ENCODE peak calls at places on chromosome 18, in nine cellular contexts. One of them, this sample, is unnamed. For H3K9me3, the result is how much of the 10 kb centered on the place peaks cover.

GRCh38 chr18:22505136-22505535 is 87.4 kb upstream of the CTAGE1 start:
- DNase-seq in OCI-LY7: no peak
- DNase-seq in CD4-positive, alpha-beta T cell: no peak
- DNase-seq in K562: no peak
- DNase-seq in naive thymus-derived CD4-positive, alpha-beta T cell: no peak
- DNase-seq in prostate gland: no peak
- DNase-seq in iPS DF 6.9: no peak
- DNase-seq in adipocyte: peak
- DNase-seq in cardiac muscle cell: no peak
- DNase-seq in this sample: no peak

GRCh38 chr18:57029761-57030160 is 117.1 kb upstream of the BOD1L2 start:
- DNase-seq in prostate gland: no peak
- DNase-seq in CD4-positive, alpha-beta T cell: no peak
- DNase-seq in K562: no peak
- DNase-seq in OCI-LY7: no peak
- DNase-seq in naive thymus-derived CD4-positive, alpha-beta T cell: no peak
- DNase-seq in cardiac muscle cell: no peak
- DNase-seq in adipocyte: no peak
- DNase-seq in iPS DF 6.9: peak
- DNase-seq in this sample: no peak

GRCh38 chr18:24991661-24992060 is 360.3 kb downstream of the ZNF521 start:
- DNase-seq in prostate gland: no peak
- DNase-seq in naive thymus-derived CD4-positive, alpha-beta T cell: no peak
- DNase-seq in OCI-LY7: no peak
- DNase-seq in adipocyte: no peak
- DNase-seq in cardiac muscle cell: no peak
- DNase-seq in iPS DF 6.9: no peak
- DNase-seq in CD4-positive, alpha-beta T cell: no peak
- DNase-seq in K562: no peak
- DNase-seq in this sample: no peak

GRCh38 chr18:11495441-11495840 is 114.0 kb upstream of the SLC35G4 start:
- DNase-seq in cardiac muscle cell: no peak
- DNase-seq in iPS DF 6.9: no peak
- DNase-seq in OCI-LY7: no peak
- DNase-seq in adipocyte: no peak
- DNase-seq in prostate gland: no peak
- DNase-seq in naive thymus-derived CD4-positive, alpha-beta T cell: no peak
- DNase-seq in CD4-positive, alpha-beta T cell: no peak
- DNase-seq in K562: no peak
- DNase-seq in this sample: no peak

GRCh38 chr18:13389491-13390131 is 171.1 kb downstream of the LDLRAD4 start:
- DNase-seq in cardiac muscle cell: no peak
- DNase-seq in prostate gland: no peak
- DNase-seq in adipocyte: no peak
- DNase-seq in K562: no peak
- DNase-seq in OCI-LY7: no peak
- DNase-seq in CD4-positive, alpha-beta T cell: no peak
- DNase-seq in iPS DF 6.9: no peak
- DNase-seq in naive thymus-derived CD4-positive, alpha-beta T cell: no peak
- DNase-seq in this sample: no peak

GRCh38 chr18:48834421-48835011 is 116.2 kb downstream of the SMAD7 start:
- DNase-seq in prostate gland: no peak
- DNase-seq in K562: no peak
- DNase-seq in cardiac muscle cell: no peak
- DNase-seq in CD4-positive, alpha-beta T cell: peak
- DNase-seq in OCI-LY7: peak
- DNase-seq in adipocyte: peak
- DNase-seq in naive thymus-derived CD4-positive, alpha-beta T cell: peak
- DNase-seq in iPS DF 6.9: no peak
- DNase-seq in this sample: peak

GRCh38 chr18:30439174-30439573 is 603.4 kb downstream of the DSC3 start:
- DNase-seq in iPS DF 6.9: no peak
- DNase-seq in prostate gland: no peak
- DNase-seq in naive thymus-derived CD4-positive, alpha-beta T cell: no peak
- DNase-seq in OCI-LY7: no peak
- DNase-seq in adipocyte: no peak
- DNase-seq in cardiac muscle cell: no peak
- DNase-seq in CD4-positive, alpha-beta T cell: no peak
- DNase-seq in K562: peak
- DNase-seq in this sample: no peak

GRCh38 chr18:37741012-37741586 is 175.5 kb upstream of the CELF4 start:
- DNase-seq in naive thymus-derived CD4-positive, alpha-beta T cell: no peak
- DNase-seq in prostate gland: no peak
- DNase-seq in adipocyte: no peak
- DNase-seq in OCI-LY7: no peak
- DNase-seq in cardiac muscle cell: no peak
- DNase-seq in iPS DF 6.9: no peak
- DNase-seq in CD4-positive, alpha-beta T cell: no peak
- DNase-seq in K562: no peak
- DNase-seq in this sample: no peak

GRCh38 chr18:21998531-21998930 is 170.9 kb upstream of the GATA6 start:
- DNase-seq in cardiac muscle cell: peak
- DNase-seq in adipocyte: no peak
- DNase-seq in CD4-positive, alpha-beta T cell: no peak
- DNase-seq in OCI-LY7: no peak
- DNase-seq in K562: no peak
- DNase-seq in prostate gland: no peak
- DNase-seq in iPS DF 6.9: no peak
- DNase-seq in naive thymus-derived CD4-positive, alpha-beta T cell: no peak
- DNase-seq in this sample: no peak

GRCh38 chr18:24112464-24112863 is 26.4 kb upstream of the CABYR start:
- DNase-seq in prostate gland: no peak
- DNase-seq in naive thymus-derived CD4-positive, alpha-beta T cell: no peak
- DNase-seq in CD4-positive, alpha-beta T cell: no peak
- DNase-seq in adipocyte: no peak
- DNase-seq in K562: no peak
- DNase-seq in OCI-LY7: no peak
- DNase-seq in cardiac muscle cell: no peak
- DNase-seq in iPS DF 6.9: no peak
- DNase-seq in this sample: no peak

GRCh38 chr18:468841-469796 is 31.4 kb downstream of the COLEC12 start:
- DNase-seq in iPS DF 6.9: no peak
- DNase-seq in cardiac muscle cell: no peak
- DNase-seq in naive thymus-derived CD4-positive, alpha-beta T cell: no peak
- DNase-seq in prostate gland: no peak
- DNase-seq in K562: no peak
- DNase-seq in adipocyte: no peak
- DNase-seq in CD4-positive, alpha-beta T cell: no peak
- DNase-seq in OCI-LY7: peak
- DNase-seq in this sample: no peak

GRCh38 chr18:55706893-55707292 is 118.9 kb upstream of the TCF4 start:
- DNase-seq in prostate gland: no peak
- DNase-seq in cardiac muscle cell: no peak
- DNase-seq in CD4-positive, alpha-beta T cell: no peak
- DNase-seq in naive thymus-derived CD4-positive, alpha-beta T cell: no peak
- DNase-seq in adipocyte: peak
- DNase-seq in K562: no peak
- DNase-seq in iPS DF 6.9: no peak
- DNase-seq in OCI-LY7: no peak
- DNase-seq in this sample: no peak

GRCh38 chr18:2293109-2293839 is 278.0 kb downstream of the METTL4 start:
- DNase-seq in K562: no peak
- DNase-seq in prostate gland: no peak
- DNase-seq in adipocyte: no peak
- DNase-seq in cardiac muscle cell: no peak
- DNase-seq in iPS DF 6.9: no peak
- DNase-seq in CD4-positive, alpha-beta T cell: no peak
- DNase-seq in naive thymus-derived CD4-positive, alpha-beta T cell: no peak
- DNase-seq in OCI-LY7: peak
- DNase-seq in this sample: no peak

GRCh38 chr18:22170421-22171262 is 1.3 kb downstream of the GATA6 start:
- DNase-seq in OCI-LY7: no peak
- DNase-seq in CD4-positive, alpha-beta T cell: no peak
- DNase-seq in iPS DF 6.9: no peak
- DNase-seq in adipocyte: peak
- DNase-seq in cardiac muscle cell: peak
- DNase-seq in prostate gland: peak
- DNase-seq in naive thymus-derived CD4-positive, alpha-beta T cell: no peak
- DNase-seq in K562: no peak
- DNase-seq in this sample: no peak

GRCh38 chr18:47063070-47063469 is 27.6 kb upstream of the ELOA2 start:
- DNase-seq in cardiac muscle cell: no peak
- DNase-seq in naive thymus-derived CD4-positive, alpha-beta T cell: no peak
- DNase-seq in CD4-positive, alpha-beta T cell: no peak
- DNase-seq in OCI-LY7: no peak
- DNase-seq in iPS DF 6.9: no peak
- DNase-seq in K562: no peak
- DNase-seq in prostate gland: no peak
- DNase-seq in adipocyte: no peak
- DNase-seq in this sample: no peak

GRCh38 chr18:32831781-32832180 is 59.0 kb upstream of the KLHL14 start:
- DNase-seq in CD4-positive, alpha-beta T cell: no peak
- DNase-seq in naive thymus-derived CD4-positive, alpha-beta T cell: no peak
- DNase-seq in cardiac muscle cell: no peak
- DNase-seq in prostate gland: no peak
- DNase-seq in iPS DF 6.9: no peak
- DNase-seq in OCI-LY7: no peak
- DNase-seq in K562: no peak
- DNase-seq in adipocyte: no peak
- DNase-seq in this sample: no peak

GRCh38 chr18:9042766-9043481 is 59.6 kb upstream of the NDUFV2 start:
- DNase-seq in K562: no peak
- DNase-seq in adipocyte: no peak
- DNase-seq in prostate gland: no peak
- DNase-seq in naive thymus-derived CD4-positive, alpha-beta T cell: no peak
- DNase-seq in OCI-LY7: no peak
- DNase-seq in iPS DF 6.9: no peak
- DNase-seq in CD4-positive, alpha-beta T cell: no peak
- DNase-seq in cardiac muscle cell: no peak
- DNase-seq in this sample: no peak

GRCh38 chr18:69282371-69282770 is 118.3 kb upstream of the DOK6 start:
- DNase-seq in OCI-LY7: no peak
- DNase-seq in K562: no peak
- DNase-seq in adipocyte: no peak
- DNase-seq in iPS DF 6.9: no peak
- DNase-seq in naive thymus-derived CD4-positive, alpha-beta T cell: no peak
- DNase-seq in cardiac muscle cell: no peak
- DNase-seq in CD4-positive, alpha-beta T cell: no peak
- DNase-seq in prostate gland: no peak
- DNase-seq in this sample: no peak

GRCh38 chr18:40937386-40937785 is 1017.6 kb upstream of the PIK3C3 start:
- DNase-seq in adipocyte: no peak
- DNase-seq in naive thymus-derived CD4-positive, alpha-beta T cell: no peak
- DNase-seq in CD4-positive, alpha-beta T cell: no peak
- DNase-seq in prostate gland: no peak
- DNase-seq in cardiac muscle cell: no peak
- DNase-seq in iPS DF 6.9: no peak
- DNase-seq in OCI-LY7: no peak
- DNase-seq in K562: peak
- DNase-seq in this sample: no peak

GRCh38 chr18:53639696-53640095 is 584.8 kb downstream of the MBD2 start:
- DNase-seq in cardiac muscle cell: peak
- DNase-seq in iPS DF 6.9: no peak
- DNase-seq in prostate gland: no peak
- DNase-seq in adipocyte: no peak
- DNase-seq in naive thymus-derived CD4-positive, alpha-beta T cell: no peak
- DNase-seq in K562: no peak
- DNase-seq in CD4-positive, alpha-beta T cell: no peak
- DNase-seq in OCI-LY7: no peak
- DNase-seq in this sample: no peak

GRCh38 chr18:39701071-39701783 is 2135.6 kb upstream of the CELF4 start:
- DNase-seq in CD4-positive, alpha-beta T cell: no peak
- DNase-seq in OCI-LY7: no peak
- DNase-seq in naive thymus-derived CD4-positive, alpha-beta T cell: no peak
- DNase-seq in iPS DF 6.9: no peak
- DNase-seq in adipocyte: no peak
- DNase-seq in prostate gland: no peak
- DNase-seq in K562: no peak
- DNase-seq in cardiac muscle cell: no peak
- DNase-seq in this sample: no peak

GRCh38 chr18:12308386-12309100 is 502 bp downstream of the TUBB6 start:
- DNase-seq in cardiac muscle cell: peak
- DNase-seq in iPS DF 6.9: no peak
- DNase-seq in prostate gland: peak
- DNase-seq in CD4-positive, alpha-beta T cell: no peak
- DNase-seq in naive thymus-derived CD4-positive, alpha-beta T cell: peak
- DNase-seq in OCI-LY7: no peak
- DNase-seq in K562: peak
- DNase-seq in adipocyte: peak
- DNase-seq in this sample: no peak

DNA sequence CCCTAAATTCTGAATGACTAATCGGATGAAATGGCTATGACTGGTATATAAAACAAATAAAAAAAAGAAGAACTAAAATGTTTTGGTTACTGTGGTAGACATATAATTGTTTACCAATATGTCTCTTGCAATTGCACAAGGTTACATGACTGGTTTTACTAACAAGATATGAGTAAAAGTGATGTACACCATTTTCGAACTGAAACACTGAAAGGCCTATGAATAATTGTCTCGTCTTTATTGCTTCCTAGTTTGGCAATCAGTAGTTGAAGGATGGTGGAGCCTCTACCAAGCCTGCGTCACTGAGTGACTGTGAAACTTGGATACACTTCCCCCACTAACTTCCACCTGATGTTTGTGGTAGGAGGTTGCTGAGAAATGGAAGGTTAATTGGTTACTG is 16.5 kb downstream of the CDH19 start:
- DNase-seq in K562: no peak
- DNase-seq in cardiac muscle cell: no peak
- DNase-seq in adipocyte: no peak
- DNase-seq in CD4-positive, alpha-beta T cell: no peak
- DNase-seq in OCI-LY7: no peak
- DNase-seq in naive thymus-derived CD4-positive, alpha-beta T cell: no peak
- DNase-seq in iPS DF 6.9: no peak
- DNase-seq in prostate gland: no peak
- DNase-seq in this sample: no peak
- H3K9me3 ChIP-seq in K562: under half
- H3K9me3 ChIP-seq in cardiac muscle cell: under half
- H3K9me3 ChIP-seq in adipocyte: under half
- H3K9me3 ChIP-seq in CD4-positive, alpha-beta T cell: under half
- H3K9me3 ChIP-seq in OCI-LY7: under half
- H3K9me3 ChIP-seq in naive thymus-derived CD4-positive, alpha-beta T cell: under half
- H3K9me3 ChIP-seq in iPS DF 6.9: under half
- H3K9me3 ChIP-seq in prostate gland: under half
- H3K9me3 ChIP-seq in this sample: under half

GRCh38 chr18:80022613-80023012 is 11.6 kb upstream of the RBFA start:
- DNase-seq in OCI-LY7: peak
- DNase-seq in K562: peak
- DNase-seq in CD4-positive, alpha-beta T cell: no peak
- DNase-seq in prostate gland: no peak
- DNase-seq in iPS DF 6.9: no peak
- DNase-seq in naive thymus-derived CD4-positive, alpha-beta T cell: no peak
- DNase-seq in adipocyte: peak
- DNase-seq in cardiac muscle cell: peak
- DNase-seq in this sample: no peak
- H3K9me3 ChIP-seq in OCI-LY7: under half
- H3K9me3 ChIP-seq in K562: under half
- H3K9me3 ChIP-seq in CD4-positive, alpha-beta T cell: half or more
- H3K9me3 ChIP-seq in prostate gland: under half
- H3K9me3 ChIP-seq in iPS DF 6.9: under half
- H3K9me3 ChIP-seq in naive thymus-derived CD4-positive, alpha-beta T cell: half or more
- H3K9me3 ChIP-seq in adipocyte: half or more
- H3K9me3 ChIP-seq in cardiac muscle cell: under half
- H3K9me3 ChIP-seq in this sample: under half

GRCh38 chr18:78154444-78154843 is 825.2 kb upstream of the SALL3 start:
- DNase-seq in cardiac muscle cell: no peak
- DNase-seq in CD4-positive, alpha-beta T cell: no peak
- DNase-seq in prostate gland: no peak
- DNase-seq in adipocyte: no peak
- DNase-seq in OCI-LY7: no peak
- DNase-seq in naive thymus-derived CD4-positive, alpha-beta T cell: no peak
- DNase-seq in iPS DF 6.9: no peak
- DNase-seq in K562: no peak
- DNase-seq in this sample: no peak
- H3K9me3 ChIP-seq in cardiac muscle cell: under half
- H3K9me3 ChIP-seq in CD4-positive, alpha-beta T cell: under half
- H3K9me3 ChIP-seq in prostate gland: under half
- H3K9me3 ChIP-seq in adipocyte: under half
- H3K9me3 ChIP-seq in OCI-LY7: under half
- H3K9me3 ChIP-seq in naive thymus-derived CD4-positive, alpha-beta T cell: under half
- H3K9me3 ChIP-seq in iPS DF 6.9: under half
- H3K9me3 ChIP-seq in K562: under half
- H3K9me3 ChIP-seq in this sample: under half

GRCh38 chr18:35245719-35246317 is 5.0 kb downstream of the ZNF397 start:
- DNase-seq in cardiac muscle cell: no peak
- DNase-seq in OCI-LY7: no peak
- DNase-seq in iPS DF 6.9: no peak
- DNase-seq in naive thymus-derived CD4-positive, alpha-beta T cell: no peak
- DNase-seq in CD4-positive, alpha-beta T cell: no peak
- DNase-seq in K562: no peak
- DNase-seq in adipocyte: no peak
- DNase-seq in prostate gland: no peak
- DNase-seq in this sample: no peak
- H3K9me3 ChIP-seq in cardiac muscle cell: under half
- H3K9me3 ChIP-seq in OCI-LY7: under half
- H3K9me3 ChIP-seq in iPS DF 6.9: under half
- H3K9me3 ChIP-seq in naive thymus-derived CD4-positive, alpha-beta T cell: under half
- H3K9me3 ChIP-seq in CD4-positive, alpha-beta T cell: under half
- H3K9me3 ChIP-seq in K562: under half
- H3K9me3 ChIP-seq in adipocyte: half or more
- H3K9me3 ChIP-seq in prostate gland: under half
- H3K9me3 ChIP-seq in this sample: under half

This sample was measured in T-helper 17 cell.